ENCODE peak calls at places on chromosomes 7 and 10, in seven cellular contexts. A is K562, D is SK-N-SH, E is HCT116, O is H1, F is HepG2, G is GM12878. M is an unnamed sample.

GRCh38 chr10:37682617-37683016 is 174.8 kb downstream of the ZNF248 start:
- DNase-seq in A (no peak), D (no peak), E (no peak), O (no peak), F (no peak), G (no peak), M (no peak)

GRCh38 chr10:36116751-36117150 is 474.7 kb upstream of the FZD8 start:
- DNase-seq in A (no peak), D (no peak), E (no peak), O (no peak), F (no peak), G (no peak), M (no peak)

GRCh38 chr10:71391701-71392100 is 5.0 kb upstream of the CDH23 start:
- DNase-seq in A (no peak), D (no peak), E (no peak), O (no peak), F (no peak), G (no peak), M (no peak)

GRCh38 chr7:28575241-28575643 is 162.9 kb downstream of the CREB5 start:
- DNase-seq in A (no peak), D (no peak), E (no peak), O (no peak), F (no peak), G (no peak), M (no peak)

GRCh38 chr10:74502963-74503608 is 323.3 kb upstream of the KAT6B start:
- DNase-seq in A (no peak), D (no peak), E (peak; percentile 51), O (no peak), F (peak; percentile 4), G (peak; percentile 9), M (no peak)

GRCh38 chr7:128321044-128321422 is 22.7 kb downstream of the RBM28 start:
- DNase-seq in A (no peak), D (no peak), E (no peak), O (no peak), F (no peak), G (no peak), M (no peak)

GRCh38 chr10:24642921-24643678 is 80.6 kb downstream of the ARHGAP21 start:
- DNase-seq in A (peak; percentile 21), D (peak; percentile 60), E (peak; percentile 71), O (no peak), F (peak; percentile 89), G (peak; percentile 40), M (peak; percentile 81)

GRCh38 chr7:33412336-33412735 is 283.0 kb downstream of the BBS9 start:
- DNase-seq in A (no peak), D (no peak), E (no peak), O (no peak), F (no peak), G (no peak), M (no peak)

GRCh38 chr10:45224219-45224841 is 91.1 kb downstream of the OR13A1 start:
- DNase-seq in A (no peak), D (no peak), E (no peak), O (no peak), F (no peak), G (no peak), M (no peak)

GRCh38 chr10:3672220-3672619 is 112.8 kb downstream of the KLF6 start:
- DNase-seq in A (no peak), D (peak; percentile 81), E (no peak), O (no peak), F (no peak), G (no peak), M (no peak)

GRCh38 chr10:30182191-30183075 is 123.0 kb upstream of the JCAD start:
- DNase-seq in A (no peak), D (peak; percentile 38), E (no peak), O (no peak), F (peak; percentile 59), G (no peak), M (peak; percentile 75)

GRCh38 chr10:112383325-112383724 is 9.4 kb downstream of the ACSL5 start:
- DNase-seq in A (peak; percentile 69), D (no peak), E (peak; percentile 93), O (no peak), F (peak; percentile 72), G (no peak), M (no peak)

GRCh38 chr7:109282726-109283125 is 713.1 kb downstream of the DNAJB9 start:
- DNase-seq in A (no peak), D (no peak), E (no peak), O (no peak), F (no peak), G (no peak), M (no peak)

GRCh38 chr10:31157125-31157983 is 125.7 kb upstream of the ZNF438 start:
- DNase-seq in A (no peak), D (no peak), E (no peak), O (no peak), F (no peak), G (no peak), M (peak; percentile 16)

GRCh38 chr7:100247152-100247757 is 27.5 kb downstream of the PVRIG start:
- DNase-seq in A (peak; percentile 63), D (peak; percentile 48), E (peak; percentile 70), O (peak; percentile 74), F (peak; percentile 90), G (no peak), M (peak; percentile 47)

GRCh38 chr7:83077328-83077727 is 85.4 kb downstream of the PCLO start:
- DNase-seq in A (no peak), D (no peak), E (no peak), O (no peak), F (no peak), G (no peak), M (no peak)

GRCh38 chr7:85851571-85852193 is 664.8 kb upstream of the SEMA3D start:
- DNase-seq in A (no peak), D (peak; percentile 31), E (peak; percentile 34), O (no peak), F (peak; percentile 16), G (no peak), M (peak; percentile 65)

GRCh38 chr7:135383525-135383924 is 126.4 kb downstream of the CNOT4 start:
- DNase-seq in A (no peak), D (no peak), E (no peak), O (no peak), F (no peak), G (no peak), M (no peak)

GRCh38 chr7:93985101-93985500 is 19.1 kb downstream of the BET1 start:
- DNase-seq in A (no peak), D (no peak), E (no peak), O (no peak), F (no peak), G (no peak), M (no peak)

GRCh38 chr7:26291699-26292538 is at the start of gene SNX10:
- DNase-seq in A (peak; percentile 77), D (peak; percentile 85), E (peak; percentile 42), O (peak; percentile 41), F (peak; percentile 59), G (no peak), M (peak; percentile 68)

GRCh38 chr7:40714338-40715052 is 579.7 kb downstream of the SUGCT start:
- DNase-seq in A (no peak), D (peak; percentile 33), E (no peak), O (no peak), F (no peak), G (no peak), M (no peak)
- TF ChIP-seq JUND in A (no peak), D (peak; percentile 13), E (no peak), O (no peak), F (no peak), G (no peak), M (no peak)

GRCh38 chr7:48839108-48839507 is 85.2 kb upstream of the CDC14C start:
- DNase-seq in A (no peak), D (no peak), E (no peak), O (no peak), F (no peak), G (no peak), M (no peak)
- TF ChIP-seq JUND in A (no peak), D (no peak), E (no peak), O (no peak), F (no peak), G (no peak), M (no peak)

GRCh38 chr10:88346151-88346977 is 236.8 kb downstream of the RNLS start:
- DNase-seq in A (no peak), D (no peak), E (no peak), O (no peak), F (peak; percentile 32), G (no peak), M (peak; percentile 29)

GRCh38 chr10:88347597-88348304 is 235.4 kb downstream of the RNLS start:
- DNase-seq in A (no peak), D (no peak), E (no peak), O (no peak), F (no peak), G (no peak), M (no peak)

GRCh38 chr10:88343761-88344484 is 239.2 kb downstream of the RNLS start:
- DNase-seq in A (no peak), D (peak; percentile 43), E (no peak), O (no peak), F (no peak), G (no peak), M (no peak)

GRCh38 chr10:88342733-88343310 is 240.3 kb downstream of the RNLS start:
- DNase-seq in A (no peak), D (peak; percentile 22), E (no peak), O (no peak), F (no peak), G (no peak), M (no peak)

DNA sequence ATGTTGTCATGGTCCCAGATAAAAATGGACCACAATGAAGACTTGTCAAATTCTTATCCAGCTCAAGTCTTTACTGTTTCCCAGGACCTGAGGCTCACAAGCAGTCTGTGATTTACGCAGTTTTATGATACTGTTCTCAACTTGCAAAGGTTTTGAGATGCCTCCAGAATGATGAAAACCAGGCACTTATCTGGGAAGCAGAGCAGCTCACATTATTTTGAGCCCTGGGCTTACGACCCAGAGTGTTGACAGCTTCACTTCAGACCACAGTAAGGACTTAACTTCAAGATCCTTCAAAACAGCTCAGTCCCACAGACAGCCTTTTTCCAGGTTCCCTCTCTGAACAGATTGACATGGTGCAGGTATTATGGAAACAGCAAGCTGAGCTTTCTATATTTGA is 236.1 kb downstream of the RNLS start:
- DNase-seq in A (no peak), D (no peak), E (no peak), O (no peak), F (no peak), G (no peak), M (no peak)
- TF ChIP-seq JUND in A (no peak), D (no peak), E (no peak), O (no peak), F (no peak), G (no peak), M (no peak)

DNA sequence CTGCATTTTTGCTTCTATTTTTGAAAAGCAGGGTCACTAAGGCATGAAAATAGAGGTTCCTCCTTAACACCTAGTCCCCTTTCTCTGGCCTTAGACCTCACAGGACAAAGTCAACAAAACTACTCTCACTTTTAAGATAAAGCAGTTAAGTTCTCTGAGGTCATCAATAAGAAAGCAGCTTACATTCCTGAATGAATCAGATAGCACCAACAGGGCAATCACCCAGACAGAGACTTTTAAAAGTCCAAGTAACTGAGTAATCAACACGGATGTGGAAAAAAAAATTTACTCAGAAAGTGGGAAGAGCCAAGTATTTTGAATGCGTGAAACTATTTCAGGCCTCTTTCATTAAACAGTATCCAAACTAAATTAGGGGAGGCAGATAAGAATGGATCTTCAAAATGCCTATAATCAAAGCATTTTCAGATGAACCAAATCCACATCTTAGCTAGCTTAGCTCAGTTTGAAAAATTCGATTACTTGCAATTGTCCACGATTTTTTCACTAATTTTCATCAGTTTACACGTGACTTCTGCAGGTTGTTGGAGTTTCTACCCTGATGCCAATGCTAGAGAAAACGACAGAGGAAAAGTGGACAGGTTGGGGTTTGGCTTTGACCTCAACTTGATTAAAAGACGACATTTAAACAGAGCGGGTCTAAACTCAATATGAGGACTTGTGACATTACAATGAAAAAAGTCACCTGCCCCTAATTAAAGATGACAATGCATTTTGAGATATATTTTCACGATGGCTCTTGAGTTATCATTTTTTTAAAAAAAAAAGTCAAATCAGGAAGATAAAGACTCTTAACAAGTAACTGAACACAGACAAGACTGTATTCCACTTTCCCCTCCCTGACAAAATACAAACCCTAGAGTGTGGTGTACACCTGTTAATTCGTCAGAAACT is 1.6 kb downstream of the BEND7 start:
- DNase-seq in A (no peak), D (no peak), E (peak; percentile 29), O (no peak), F (peak; percentile 53), G (no peak), M (no peak)
- TF ChIP-seq JUND in A (no peak), D (peak; percentile 70), E (peak; percentile 31), O (no peak), F (no peak), G (no peak), M (no peak)